ENCODE peak calls at places on chromosomes 12 and 14, in eight cellular contexts. A is naive B cell, O is hypothalamus, K is AG09309, M is tibial artery, G is HuH-7.5, U is left ventricle myocardium superior, N is H54. Z is an unnamed sample.

GRCh38 chr12:15276088-15276698 is 46.1 kb upstream of the PTPRO start:
- DNase-seq in A (no peak), O (no peak), K (no peak), M (no peak), G (peak), U (no peak), N (peak), Z (no peak)

GRCh38 chr12:94289551-94290312 is 141.4 kb downstream of the PLXNC1 start:
- DNase-seq in A (no peak), O (no peak), K (peak), M (no peak), G (no peak), U (peak), N (peak), Z (no peak)

GRCh38 chr12:106576848-106577247 is 6.0 kb upstream of the RFX4 start:
- DNase-seq in A (no peak), O (no peak), K (no peak), M (no peak), G (no peak), U (no peak), N (no peak), Z (no peak)

GRCh38 chr12:98401427-98401826 is 114.0 kb upstream of the TMPO start:
- DNase-seq in A (no peak), O (no peak), K (no peak), M (no peak), G (no peak), U (no peak), N (no peak), Z (no peak)

GRCh38 chr12:98440165-98440581 is 75.2 kb upstream of the TMPO start:
- DNase-seq in A (no peak), O (no peak), K (peak), M (peak), G (no peak), U (no peak), N (no peak), Z (peak)

GRCh38 chr12:54028324-54029201 is at the start of gene HOXC6:
- DNase-seq in A (no peak), O (no peak), K (no peak), M (peak), G (peak), U (no peak), N (no peak), Z (no peak)

GRCh38 chr14:55373784-55374725 is 37.6 kb downstream of the ATG14 start:
- DNase-seq in A (no peak), O (no peak), K (no peak), M (no peak), G (no peak), U (no peak), N (no peak), Z (no peak)

GRCh38 chr12:12924169-12924568 is 27.8 kb downstream of the GPRC5D start:
- DNase-seq in A (no peak), O (no peak), K (no peak), M (no peak), G (no peak), U (no peak), N (no peak), Z (no peak)

GRCh38 chr12:58920956-58921861 is 905 bp upstream of the LRIG3 start:
- DNase-seq in A (no peak), O (no peak), K (no peak), M (no peak), G (peak), U (no peak), N (no peak), Z (no peak)

GRCh38 chr12:115873416-115874082 is 403.9 kb downstream of the MED13L start:
- DNase-seq in A (no peak), O (no peak), K (no peak), M (no peak), G (no peak), U (no peak), N (no peak), Z (no peak)

GRCh38 chr12:14417717-14418116 is 52.2 kb downstream of the ATF7IP start:
- DNase-seq in A (peak), O (peak), K (peak), M (no peak), G (peak), U (peak), N (no peak), Z (peak)

GRCh38 chr14:73428354-73428824 is 30.0 kb downstream of the NUMB start:
- DNase-seq in A (no peak), O (no peak), K (no peak), M (no peak), G (no peak), U (no peak), N (no peak), Z (no peak)

GRCh38 chr12:16006752-16007151 is 95.6 kb downstream of the DERA start:
- DNase-seq in A (no peak), O (no peak), K (no peak), M (no peak), G (no peak), U (no peak), N (no peak), Z (no peak)

GRCh38 chr12:111089616-111090015 is 169.2 kb upstream of the MYL2 start:
- DNase-seq in A (no peak), O (no peak), K (no peak), M (no peak), G (no peak), U (no peak), N (no peak), Z (no peak)

GRCh38 chr14:57747036-57747435 is 118.9 kb downstream of the SLC35F4 start:
- DNase-seq in A (no peak), O (no peak), K (no peak), M (no peak), G (no peak), U (no peak), N (no peak), Z (no peak)

GRCh38 chr12:56840922-56841321 is 77.8 kb downstream of the HSD17B6 start:
- DNase-seq in A (no peak), O (no peak), K (no peak), M (no peak), G (no peak), U (no peak), N (no peak), Z (no peak)

GRCh38 chr14:104323551-104324175 is 185.3 kb downstream of the KIF26A start:
- DNase-seq in A (no peak), O (no peak), K (no peak), M (peak), G (no peak), U (no peak), N (no peak), Z (no peak)

GRCh38 chr12:81465191-81465590 is 294.0 kb downstream of the PPFIA2 start:
- DNase-seq in A (no peak), O (no peak), K (no peak), M (no peak), G (no peak), U (no peak), N (no peak), Z (no peak)

GRCh38 chr12:52524241-52524897 is 4.2 kb upstream of the KRT5 start:
- DNase-seq in A (no peak), O (no peak), K (no peak), M (peak), G (no peak), U (no peak), N (no peak), Z (no peak)

GRCh38 chr12:40058721-40059190 is 47.1 kb downstream of the SLC2A13 start:
- DNase-seq in A (no peak), O (no peak), K (no peak), M (no peak), G (no peak), U (no peak), N (no peak), Z (no peak)

GRCh38 chr14:64550539-64551333 is 975 bp downstream of the PPP1R36 start:
- DNase-seq in A (no peak), O (no peak), K (no peak), M (no peak), G (no peak), U (no peak), N (no peak), Z (no peak)

GRCh38 chr12:53948650-53949593 is 5.8 kb upstream of the HOXC12 start:
- DNase-seq in A (no peak), O (no peak), K (no peak), M (no peak), G (no peak), U (no peak), N (no peak), Z (no peak)

GRCh38 chr14:64201931-64202330 is 92.2 kb downstream of the ESR2 start:
- DNase-seq in A (no peak), O (no peak), K (no peak), M (no peak), G (no peak), U (no peak), N (no peak), Z (peak)

GRCh38 chr12:4910502-4911315 is 1.0 kb downstream of the KCNA1 start:
- DNase-seq in A (peak), O (no peak), K (no peak), M (no peak), G (no peak), U (no peak), N (no peak), Z (no peak)

GRCh38 chr12:74801625-74802024 is 264.0 kb downstream of the ATXN7L3B start:
- DNase-seq in A (no peak), O (no peak), K (no peak), M (no peak), G (no peak), U (no peak), N (no peak), Z (no peak)

GRCh38 chr14:23061995-23062394 is 4.7 kb upstream of the CDH24 start:
- DNase-seq in A (no peak), O (no peak), K (peak), M (peak), G (peak), U (peak), N (peak), Z (no peak)

GRCh38 chr14:72599579-72600470 is 294.1 kb downstream of the DPF3 start:
- DNase-seq in A (no peak), O (no peak), K (no peak), M (no peak), G (no peak), U (no peak), N (no peak), Z (no peak)

GRCh38 chr12:9118161-9118560 is 2.4 kb upstream of the A2M start:
- DNase-seq in A (peak), O (no peak), K (no peak), M (peak), G (no peak), U (no peak), N (no peak), Z (no peak)

GRCh38 chr14:56081139-56081538 is 37.1 kb upstream of the PELI2 start:
- DNase-seq in A (no peak), O (no peak), K (peak), M (no peak), G (no peak), U (no peak), N (no peak), Z (no peak)

GRCh38 chr12:14948672-14949071 is 10.3 kb upstream of the ERP27 start:
- DNase-seq in A (peak), O (no peak), K (peak), M (no peak), G (no peak), U (no peak), N (no peak), Z (no peak)

GRCh38 chr12:30959110-30959710 is 32.7 kb downstream of the TSPAN11 start:
- DNase-seq in A (no peak), O (no peak), K (no peak), M (no peak), G (no peak), U (no peak), N (no peak), Z (no peak)

GRCh38 chr14:74955229-74955999 is at the start of gene PGF:
- DNase-seq in A (no peak), O (no peak), K (no peak), M (peak), G (peak), U (peak), N (no peak), Z (no peak)

GRCh38 chr12:93571360-93571853 is 1.1 kb upstream of the SOCS2 start:
- DNase-seq in A (peak), O (peak), K (no peak), M (peak), G (peak), U (peak), N (peak), Z (peak)

Z was measured in dorsolateral prefrontal cortex.